ENCODE peak calls at places on chromosomes 11 and 22, in six cellular contexts. A, C, P, I, L and F are unnamed samples. For H3K4me1, the result is how much of the 10 kb centered on the place peaks cover.

GRCh38 chr11:57290288-57290687 is 34.5 kb downstream of the TNKS1BP1 start:
- DNase-seq in P (no peak), C (no peak), A (no peak), I (peak), L (no peak), F (no peak)

GRCh38 chr11:86518211-86518610 is 143.5 kb downstream of the CCDC81 start:
- DNase-seq in I (no peak), P (no peak), L (no peak), C (no peak), A (no peak), F (no peak)

GRCh38 chr22:48821346-48822186 is 1006.1 kb downstream of the BRD1 start:
- DNase-seq in A (no peak), P (no peak), I (no peak), C (peak), L (no peak), F (no peak)

GRCh38 chr11:59053387-59053786 is 32.7 kb upstream of the GLYATL1B start:
- DNase-seq in P (peak), A (peak), L (peak), I (peak), C (peak), F (peak)

GRCh38 chr11:8693555-8693954 is 11.0 kb downstream of the RPL27A start:
- DNase-seq in P (no peak), I (no peak), A (no peak), C (no peak), L (no peak), F (no peak)

GRCh38 chr22:20918663-20919220 is 1.5 kb downstream of the CRKL start:
- DNase-seq in I (no peak), L (no peak), C (no peak), A (no peak), P (no peak), F (no peak)

GRCh38 chr11:74671520-74672196 is 59.6 kb downstream of the CHRDL2 start:
- DNase-seq in P (peak), I (peak), L (no peak), C (no peak), A (no peak), F (peak)

GRCh38 chr11:34682822-34683221 is 61.9 kb downstream of the EHF start:
- DNase-seq in P (peak), I (no peak), C (peak), A (no peak), L (no peak), F (no peak)

GRCh38 chr22:43497956-43498855 is 86.4 kb downstream of the MPPED1 start:
- DNase-seq in P (no peak), L (no peak), I (no peak), C (no peak), A (no peak), F (no peak)

GRCh38 chr11:35289821-35290220 is 129.5 kb downstream of the SLC1A2 start:
- DNase-seq in A (no peak), P (no peak), C (no peak), I (peak), L (no peak), F (no peak)

GRCh38 chr22:31334329-31334728 is 11.8 kb downstream of the PATZ1 start:
- DNase-seq in C (no peak), I (no peak), P (no peak), A (no peak), L (no peak), F (no peak)

GRCh38 chr22:37245740-37246139 is 1.7 kb upstream of the RAC2 start:
- DNase-seq in A (no peak), C (no peak), L (no peak), P (no peak), I (no peak), F (no peak)

GRCh38 chr22:50422961-50423815 is 51.6 kb downstream of the SBF1 start:
- DNase-seq in L (no peak), A (no peak), P (no peak), I (no peak), C (no peak), F (no peak)

GRCh38 chr11:107561688-107562087 is 3.8 kb downstream of the ALKBH8 start:
- DNase-seq in C (no peak), A (no peak), P (peak), L (no peak), I (no peak), F (no peak)

GRCh38 chr11:32043737-32044515 is 46.9 kb upstream of the RCN1 start:
- DNase-seq in L (no peak), A (no peak), P (no peak), C (no peak), I (no peak), F (peak)

GRCh38 chr11:117482881-117483280 is 155.2 kb downstream of the CEP164 start:
- DNase-seq in I (no peak), C (no peak), P (no peak), A (no peak), L (no peak), F (no peak)

GRCh38 chr11:1650034-1650917 is 20.7 kb downstream of the KRTAP5-5 start:
- DNase-seq in A (no peak), L (no peak), I (no peak), P (peak), C (peak), F (no peak)
- H3K4me1 ChIP-seq in A (under half), L (under half), I (under half), P (under half), C (under half), F (under half)

GRCh38 chr11:90134420-90135003 is at the start of gene NAALAD2:
- DNase-seq in I (peak), A (no peak), C (peak), L (peak), P (peak), F (no peak)
- H3K4me3 ChIP-seq in I (peak), A (no peak), C (peak), L (peak), P (peak), F (no peak)

DNA sequence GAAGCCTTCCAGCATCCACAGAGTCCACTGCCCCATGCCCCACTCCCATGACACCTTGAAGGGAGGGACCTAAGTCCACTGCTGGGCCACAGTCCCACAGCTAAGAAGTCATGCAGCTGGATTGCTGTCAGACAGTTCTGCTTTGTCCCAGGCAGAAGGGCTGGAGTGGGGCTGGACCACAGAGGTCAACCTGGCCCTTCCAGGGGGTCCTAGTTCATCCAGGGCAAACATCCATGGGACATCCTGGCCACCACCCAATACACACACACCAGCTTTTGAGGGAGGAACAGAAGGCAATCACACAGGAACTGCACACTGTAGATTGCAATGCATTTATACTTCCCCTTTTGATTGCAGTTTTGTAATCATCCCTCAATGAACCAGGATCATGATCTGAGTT is 11.3 kb upstream of the APOL4 start:
- DNase-seq in C (no peak), P (no peak), I (no peak), A (no peak), L (no peak), F (no peak)
- H3K4me1 ChIP-seq in C (under half), P (under half), I (under half), A (under half), L (under half), F (under half)

GRCh38 chr11:128497057-128497957 is 90.1 kb downstream of the ETS1 start:
- DNase-seq in I (peak), A (no peak), C (no peak), P (peak), L (no peak), F (peak)

GRCh38 chr11:128496249-128496648 is 91.1 kb downstream of the ETS1 start:
- DNase-seq in P (no peak), C (no peak), A (no peak), L (no peak), I (no peak), F (no peak)

GRCh38 chr11:128494418-128495332 is 92.7 kb downstream of the ETS1 start:
- DNase-seq in I (no peak), C (no peak), A (no peak), P (no peak), L (no peak), F (no peak)

GRCh38 chr11:128498846-128499245 is 88.5 kb downstream of the ETS1 start:
- DNase-seq in I (no peak), L (no peak), C (no peak), A (no peak), P (no peak), F (no peak)

GRCh38 chr11:128496684-128497056 is 90.7 kb downstream of the ETS1 start:
- DNase-seq in I (no peak), P (peak), C (no peak), A (no peak), L (no peak), F (no peak)
- H3K4me3 ChIP-seq in I (no peak), P (peak), C (no peak), A (peak), L (peak), F (no peak)

DNA sequence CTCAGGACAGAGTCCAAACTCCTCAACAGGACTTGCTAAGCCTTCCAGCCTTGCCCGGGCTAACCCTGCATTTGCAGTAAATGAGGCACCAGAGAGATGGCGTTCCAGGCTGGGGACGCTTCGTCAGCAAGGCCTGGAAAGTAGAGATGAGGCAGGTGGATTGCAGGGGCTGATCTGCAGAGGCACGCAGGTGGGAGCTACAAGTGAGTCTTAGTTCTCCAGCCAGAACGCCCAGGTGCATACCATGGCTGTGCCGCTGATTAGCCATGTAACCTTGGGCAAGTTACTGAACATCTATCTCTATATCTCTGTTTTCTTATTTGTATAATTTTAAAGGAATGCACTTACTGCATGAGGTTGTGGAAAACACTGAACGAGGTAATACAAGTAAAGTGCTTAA is 52.7 kb upstream of the BARX2 start:
- DNase-seq in I (no peak), L (no peak), C (no peak), P (no peak), A (no peak), F (no peak)
- H3K4me1 ChIP-seq in I (under half), L (under half), C (under half), P (under half), A (under half), F (under half)

GRCh38 chr22:45235851-45236342 is 4.8 kb downstream of the KIAA0930 start:
- DNase-seq in I (no peak), L (peak), A (no peak), C (no peak), P (no peak), F (no peak)

GRCh38 chr22:45233827-45234226 is 6.9 kb downstream of the KIAA0930 start:
- DNase-seq in C (no peak), A (no peak), I (no peak), L (no peak), P (no peak), F (no peak)

GRCh38 chr22:45237065-45237990 is 3.4 kb downstream of the KIAA0930 start:
- DNase-seq in I (no peak), L (no peak), A (no peak), P (no peak), C (no peak), F (no peak)

GRCh38 chr22:45233386-45233785 is 7.3 kb downstream of the KIAA0930 start:
- DNase-seq in L (no peak), I (no peak), P (no peak), A (no peak), C (no peak), F (no peak)

DNA sequence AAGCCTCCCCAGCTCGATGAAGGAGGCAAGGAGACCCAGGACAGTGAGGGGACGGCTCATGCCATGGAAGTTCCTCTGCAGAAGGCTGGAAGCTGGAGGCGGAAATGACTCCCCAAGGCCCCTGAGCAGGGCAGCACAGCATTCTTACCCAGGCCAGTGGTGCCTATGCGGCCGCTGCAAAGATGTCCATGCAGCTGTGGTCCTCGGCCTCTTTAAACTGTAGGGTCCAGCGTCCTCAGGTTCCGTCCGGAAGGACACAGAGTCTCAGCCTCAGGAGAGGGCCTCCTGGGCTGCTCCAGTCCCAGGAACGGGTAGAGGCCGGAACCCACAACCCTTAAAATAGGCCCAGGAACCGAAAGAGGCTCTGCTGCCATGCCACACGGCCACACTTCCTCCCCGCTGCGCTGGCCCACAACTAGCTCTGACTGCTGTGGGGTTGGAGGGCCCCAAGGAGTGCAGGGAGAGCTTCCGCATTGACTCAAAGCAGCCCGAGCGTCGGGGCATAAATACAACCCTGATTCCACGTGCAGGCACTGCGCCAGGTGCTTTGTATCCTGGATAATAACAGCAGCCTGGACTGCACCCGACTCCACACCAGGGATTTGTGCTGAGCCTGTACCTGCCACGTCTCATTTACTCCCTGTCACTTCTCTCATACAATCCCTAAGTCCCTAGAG is 5.5 kb downstream of the KIAA0930 start:
- DNase-seq in I (no peak), L (peak), P (no peak), C (no peak), A (no peak), F (no peak)
- H3K4me3 ChIP-seq in I (no peak), L (no peak), P (no peak), C (no peak), A (no peak), F (no peak)

GRCh38 chr11:67278135-67278938 is 10.8 kb upstream of the ANKRD13D start:
- DNase-seq in P (no peak), L (no peak), A (peak), C (no peak), I (no peak), F (no peak)
- H3K4me1 ChIP-seq in P (under half), L (under half), A (half or more), C (under half), I (under half), F (under half)

DNA sequence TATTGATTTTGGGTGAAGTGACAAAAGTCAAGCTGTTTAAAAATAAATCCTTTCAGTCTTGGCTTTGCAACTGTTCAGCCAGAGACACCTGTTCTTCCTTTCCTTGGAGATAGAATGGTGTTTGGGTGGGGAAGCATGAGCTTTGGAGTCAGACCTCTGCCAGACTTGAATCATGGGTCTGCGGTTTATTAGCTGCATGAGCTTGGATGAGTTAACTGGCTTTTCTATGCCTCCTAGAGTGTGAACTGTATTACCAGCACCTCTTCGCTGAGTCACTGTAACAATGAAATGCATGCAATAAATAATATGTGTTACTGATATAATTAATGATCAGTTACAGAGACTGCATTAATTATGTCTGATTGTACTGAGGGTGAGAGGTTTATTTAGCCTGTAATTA is 13.5 kb upstream of the MYEOV start:
- DNase-seq in C (no peak), P (peak), L (no peak), A (no peak), I (peak), F (peak)
- H3K4me3 ChIP-seq in C (no peak), P (no peak), L (no peak), A (no peak), I (no peak), F (no peak)

GRCh38 chr22:22712666-22713365 is 68.4 kb downstream of the GGTLC2 start:
- DNase-seq in C (no peak), P (no peak), L (no peak), I (no peak), A (no peak), F (no peak)

GRCh38 chr22:22714600-22715361 is 70.4 kb downstream of the GGTLC2 start:
- DNase-seq in I (no peak), P (no peak), C (no peak), A (no peak), L (peak), F (no peak)

GRCh38 chr22:22711532-22711913 is 67.1 kb downstream of the GGTLC2 start:
- DNase-seq in P (no peak), A (no peak), C (no peak), I (no peak), L (no peak), F (no peak)

GRCh38 chr22:22712092-22712658 is 67.8 kb downstream of the GGTLC2 start:
- DNase-seq in A (no peak), P (no peak), L (peak), I (no peak), C (no peak), F (no peak)

DNA sequence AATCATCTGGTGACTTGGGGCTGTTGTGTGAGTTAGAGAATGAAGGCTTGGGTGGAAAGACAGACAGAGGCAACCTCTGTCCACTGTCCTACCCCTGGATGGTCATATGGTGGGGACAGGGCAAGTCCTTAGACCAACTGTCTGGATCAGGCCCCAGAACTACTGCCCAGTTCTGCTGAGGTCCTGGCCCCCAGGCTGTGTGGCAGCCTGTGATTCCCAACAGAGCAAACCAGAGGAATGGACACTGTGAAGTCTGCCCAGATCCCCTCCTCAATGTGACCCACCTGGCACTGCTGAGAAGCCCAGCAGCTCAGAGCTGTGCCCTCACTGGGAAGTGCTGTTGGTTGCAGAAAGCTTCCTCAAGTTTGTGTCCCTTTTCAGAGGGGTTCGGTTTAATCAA is 69.0 kb downstream of the GGTLC2 start:
- DNase-seq in I (no peak), P (no peak), C (no peak), A (no peak), L (no peak), F (no peak)
- H3K4me1 ChIP-seq in I (under half), P (under half), C (under half), A (under half), L (under half), F (under half)